ENCODE peak calls at places on chromosomes 6 and 20, in six cellular contexts. H is A549; N is stimulated activated CD4-positive, alpha-beta T cell treated with anti-CD3 and anti-CD28 coated beads, Interleukin-1b, Interleukin-23, amount 100 ng/mL, for 1 hour; G is tibial nerve; Z is PC-9; B is caudate nucleus. Q is an unnamed sample.

GRCh38 chr6:76839505-76839904 is 623.8 kb downstream of the HTR1B start:
- DNase-seq in H (no peak), N (no peak), G (no peak), Z (no peak), B (no peak), Q (no peak)

GRCh38 chr6:123962508-123962907 is 158.8 kb downstream of the NKAIN2 start:
- DNase-seq in H (no peak), N (no peak), G (no peak), Z (no peak), B (peak), Q (no peak)

GRCh38 chr6:11128608-11129007 is 17.1 kb upstream of the ERVFRD-1 start:
- DNase-seq in H (no peak), N (no peak), G (no peak), Z (no peak), B (peak), Q (no peak)

GRCh38 chr6:13586936-13587542 is 12.6 kb downstream of the SIRT5 start:
- DNase-seq in H (no peak), N (no peak), G (no peak), Z (no peak), B (no peak), Q (no peak)

GRCh38 chr20:31496761-31497295 is 17.4 kb upstream of the HM13 start:
- DNase-seq in H (no peak), N (no peak), G (no peak), Z (no peak), B (no peak), Q (peak)

GRCh38 chr20:57008217-57008616 is 258.2 kb downstream of the BMP7 start:
- DNase-seq in H (peak), N (no peak), G (no peak), Z (peak), B (peak), Q (no peak)

GRCh38 chr20:35181731-35182130 is 9.9 kb downstream of the PROCR start:
- DNase-seq in H (no peak), N (no peak), G (no peak), Z (no peak), B (no peak), Q (no peak)

GRCh38 chr20:31587545-31588389 is 17.3 kb upstream of the ID1 start:
- DNase-seq in H (no peak), N (no peak), G (no peak), Z (no peak), B (peak), Q (peak)

GRCh38 chr6:136347847-136348246 is 58.2 kb upstream of the BCLAF1 start:
- DNase-seq in H (no peak), N (no peak), G (peak), Z (no peak), B (no peak), Q (peak)

GRCh38 chr6:88105741-88106340 is 58.2 kb downstream of the SPACA1 start:
- DNase-seq in H (peak), N (no peak), G (no peak), Z (no peak), B (peak), Q (no peak)

GRCh38 chr6:45900808-45901752 is 114.6 kb downstream of the CLIC5 start:
- DNase-seq in H (no peak), N (no peak), G (peak), Z (no peak), B (no peak), Q (no peak)

GRCh38 chr6:63661769-63662168 is 26.2 kb downstream of the PHF3 start:
- DNase-seq in H (no peak), N (no peak), G (no peak), Z (no peak), B (no peak), Q (no peak)

GRCh38 chr6:33314515-33314942 is 651 bp upstream of the TAPBP start:
- DNase-seq in H (peak), N (peak), G (peak), Z (peak), B (peak), Q (peak)

GRCh38 chr20:33277471-33278441 is 5.3 kb upstream of the BPIFB1 start:
- DNase-seq in H (peak), N (no peak), G (no peak), Z (peak), B (no peak), Q (no peak)

GRCh38 chr20:50967621-50968020 is 9.0 kb downstream of the MOCS3 start:
- DNase-seq in H (no peak), N (no peak), G (no peak), Z (no peak), B (no peak), Q (no peak)

GRCh38 chr6:79797912-79798311 is 149.4 kb downstream of the ELOVL4 start:
- DNase-seq in H (no peak), N (no peak), G (no peak), Z (no peak), B (no peak), Q (no peak)

GRCh38 chr20:59661141-59661540 is 56.8 kb downstream of the PHACTR3 start:
- DNase-seq in H (no peak), N (no peak), G (no peak), Z (no peak), B (no peak), Q (no peak)

GRCh38 chr20:17560344-17561074 is 9.4 kb upstream of the DSTN start:
- DNase-seq in H (no peak), N (no peak), G (no peak), Z (no peak), B (no peak), Q (no peak)

GRCh38 chr6:124669713-124670480 is 292.3 kb upstream of the RNF217 start:
- DNase-seq in H (no peak), N (no peak), G (no peak), Z (no peak), B (no peak), Q (no peak)

GRCh38 chr6:49504666-49505065 is 4.9 kb downstream of the GLYATL3 start:
- DNase-seq in H (no peak), N (no peak), G (no peak), Z (no peak), B (no peak), Q (no peak)

GRCh38 chr6:77366798-77367197 is 96.5 kb downstream of the HTR1B start:
- DNase-seq in H (no peak), N (no peak), G (no peak), Z (no peak), B (no peak), Q (no peak)

GRCh38 chr20:10467985-10468845 is 33.1 kb downstream of the SLX4IP start:
- DNase-seq in H (no peak), N (no peak), G (no peak), Z (peak), B (no peak), Q (no peak)

GRCh38 chr6:40629463-40629862 is 42.3 kb upstream of the LRFN2 start:
- DNase-seq in H (no peak), N (no peak), G (no peak), Z (no peak), B (no peak), Q (no peak)

GRCh38 chr6:42571611-42572342 is 7.9 kb downstream of the UBR2 start:
- DNase-seq in H (no peak), N (no peak), G (no peak), Z (no peak), B (no peak), Q (no peak)

GRCh38 chr6:2307794-2308193 is 62.4 kb upstream of the GMDS start:
- DNase-seq in H (no peak), N (no peak), G (no peak), Z (no peak), B (no peak), Q (no peak)

GRCh38 chr6:22149501-22150490 is 147.0 kb downstream of the PRL start:
- DNase-seq in H (no peak), N (no peak), G (no peak), Z (no peak), B (peak), Q (no peak)

GRCh38 chr6:13526718-13527668 is 39.6 kb upstream of the GFOD1 start:
- DNase-seq in H (no peak), N (no peak), G (no peak), Z (no peak), B (no peak), Q (peak)

GRCh38 chr6:92352130-92352529 is 1067.2 kb downstream of the EPHA7 start:
- DNase-seq in H (no peak), N (no peak), G (no peak), Z (no peak), B (no peak), Q (no peak)

GRCh38 chr20:5674176-5674660 is 76.0 kb upstream of the SHLD1 start:
- DNase-seq in H (no peak), N (no peak), G (no peak), Z (peak), B (no peak), Q (no peak)

GRCh38 chr20:35329435-35330139 is 37.4 kb upstream of the FAM83C start:
- DNase-seq in H (peak), N (no peak), G (no peak), Z (no peak), B (no peak), Q (no peak)

GRCh38 chr20:48823476-48823875 is 4.3 kb downstream of the PREX1 start:
- DNase-seq in H (no peak), N (no peak), G (no peak), Z (no peak), B (peak), Q (no peak)

GRCh38 chr6:16436550-16436949 is 198.2 kb downstream of the GMPR start:
- DNase-seq in H (no peak), N (no peak), G (no peak), Z (no peak), B (no peak), Q (no peak)

GRCh38 chr6:5302220-5302946 is 41.1 kb downstream of the FARS2 start:
- DNase-seq in H (no peak), N (no peak), G (no peak), Z (no peak), B (no peak), Q (no peak)